ENCODE peak calls at places on chromosomes 11 and 22, in six cellular contexts. K is PC-3, R is hepatocyte, N is fibroblast of lung, Z is GM23248, P is mammary epithelial cell. M is an unnamed sample.

GRCh38 chr11:104609297-104609696 is 289.0 kb downstream of the CASP12 start:
- DNase-seq in K (peak), R (peak), N (peak), Z (peak), P (peak), M (no peak)

GRCh38 chr11:9772218-9772617 is 108.3 kb downstream of the SWAP70 start:
- DNase-seq in K (no peak), R (no peak), N (no peak), Z (no peak), P (no peak), M (no peak)

GRCh38 chr11:124179311-124179710 is 3.8 kb upstream of the OR10D3 start:
- DNase-seq in K (no peak), R (no peak), N (peak), Z (no peak), P (no peak), M (no peak)

GRCh38 chr22:46931881-46932280 is 169.4 kb downstream of the TBC1D22A start:
- DNase-seq in K (peak), R (no peak), N (no peak), Z (no peak), P (peak), M (no peak)

GRCh38 chr11:58075781-58076180 is 45.0 kb downstream of the OR6Q1 start:
- DNase-seq in K (peak), R (no peak), N (peak), Z (peak), P (peak), M (no peak)

GRCh38 chr11:67410369-67410831 is 5.1 kb upstream of the CARNS1 start:
- DNase-seq in K (no peak), R (no peak), N (no peak), Z (no peak), P (no peak), M (no peak)

GRCh38 chr11:67277231-67277961 is 11.1 kb downstream of the GRK2 start:
- DNase-seq in K (no peak), R (no peak), N (peak), Z (peak), P (peak), M (no peak)

GRCh38 chr22:31284756-31285155 is 7.5 kb downstream of the PIK3IP1 start:
- DNase-seq in K (no peak), R (no peak), N (no peak), Z (no peak), P (no peak), M (no peak)

GRCh38 chr11:130181295-130182272 is 22.0 kb downstream of the ST14 start:
- DNase-seq in K (peak), R (peak), N (peak), Z (peak), P (peak), M (peak)

GRCh38 chr11:106717222-106717621 is 301.1 kb downstream of the GUCY1A2 start:
- DNase-seq in K (peak), R (no peak), N (no peak), Z (no peak), P (no peak), M (no peak)

GRCh38 chr11:122180435-122180834 is 64.4 kb upstream of the BLID start:
- DNase-seq in K (peak), R (peak), N (peak), Z (peak), P (peak), M (peak)

GRCh38 chr22:32024791-32025190 is 18.3 kb upstream of the SLC5A1 start:
- DNase-seq in K (peak), R (peak), N (no peak), Z (peak), P (peak), M (no peak)

GRCh38 chr11:60831143-60831500 is 10.8 kb upstream of the CCDC86 start:
- DNase-seq in K (peak), R (peak), N (peak), Z (peak), P (peak), M (peak)

GRCh38 chr11:73465019-73465675 is 88.9 kb downstream of the RELT start:
- DNase-seq in K (no peak), R (no peak), N (no peak), Z (peak), P (no peak), M (no peak)

GRCh38 chr11:84514436-84514835 is 1112.7 kb downstream of the DLG2 start:
- DNase-seq in K (no peak), R (no peak), N (no peak), Z (no peak), P (no peak), M (no peak)

GRCh38 chr11:30760341-30760740 is 174.2 kb upstream of the MPPED2 start:
- DNase-seq in K (no peak), R (no peak), N (no peak), Z (no peak), P (no peak), M (no peak)

GRCh38 chr11:64610596-64610995 is 19.6 kb downstream of the SLC22A12 start:
- DNase-seq in K (no peak), R (no peak), N (no peak), Z (no peak), P (no peak), M (no peak)

GRCh38 chr22:19038728-19039447 is 83.3 kb downstream of the DGCR2 start:
- DNase-seq in K (no peak), R (no peak), N (no peak), Z (no peak), P (no peak), M (no peak)

GRCh38 chr11:77002776-77003175 is 31.4 kb upstream of the B3GNT6 start:
- DNase-seq in K (no peak), R (no peak), N (no peak), Z (no peak), P (no peak), M (no peak)

GRCh38 chr11:119683783-119684182 is 45.2 kb downstream of the NECTIN1 start:
- DNase-seq in K (peak), R (peak), N (no peak), Z (no peak), P (peak), M (peak)

GRCh38 chr11:13008625-13009475 is at the start of gene RASSF10:
- DNase-seq in K (no peak), R (peak), N (no peak), Z (peak), P (peak), M (peak)

GRCh38 chr11:22163394-22163797 is 29.5 kb upstream of the ANO5 start:
- DNase-seq in K (no peak), R (no peak), N (no peak), Z (peak), P (peak), M (no peak)

GRCh38 chr11:7689239-7689638 is 15.9 kb upstream of the CYB5R2 start:
- DNase-seq in K (no peak), R (no peak), N (no peak), Z (no peak), P (peak), M (no peak)

GRCh38 chr11:69049490-69049867 is 747 bp downstream of the TPCN2 start:
- DNase-seq in K (no peak), R (no peak), N (no peak), Z (no peak), P (no peak), M (no peak)

GRCh38 chr11:32792948-32793475 is 1.4 kb downstream of the CCDC73 start:
- DNase-seq in K (peak), R (peak), N (peak), Z (peak), P (peak), M (no peak)

GRCh38 chr11:13135385-13136271 is 126.5 kb downstream of the RASSF10 start:
- DNase-seq in K (no peak), R (no peak), N (peak), Z (peak), P (peak), M (peak)

GRCh38 chr11:32469791-32470190 is 34.5 kb upstream of the WT1 start:
- DNase-seq in K (no peak), R (no peak), N (no peak), Z (no peak), P (no peak), M (peak)

GRCh38 chr22:37312549-37313183 is 30.4 kb downstream of the CYTH4 start:
- DNase-seq in K (no peak), R (no peak), N (no peak), Z (no peak), P (no peak), M (no peak)

GRCh38 chr11:298406-299065 is 790 bp downstream of the IFITM5 start:
- DNase-seq in K (no peak), R (no peak), N (no peak), Z (no peak), P (no peak), M (no peak)

GRCh38 chr11:74085542-74085892 is 76.6 kb upstream of the UCP3 start:
- DNase-seq in K (peak), R (no peak), N (no peak), Z (peak), P (no peak), M (no peak)

GRCh38 chr11:44306469-44307244 is 3.3 kb downstream of the ALX4 start:
- DNase-seq in K (no peak), R (no peak), N (no peak), Z (no peak), P (no peak), M (no peak)

GRCh38 chr11:44305149-44305642 is 4.7 kb downstream of the ALX4 start:
- DNase-seq in K (no peak), R (no peak), N (peak), Z (no peak), P (no peak), M (no peak)

GRCh38 chr11:44305643-44306468 is 4.1 kb downstream of the ALX4 start:
- DNase-seq in K (no peak), R (peak), N (no peak), Z (no peak), P (no peak), M (no peak)

GRCh38 chr11:44303401-44303938 is 6.5 kb downstream of the ALX4 start:
- DNase-seq in K (no peak), R (no peak), N (no peak), Z (no peak), P (no peak), M (no peak)

GRCh38 chr11:44304091-44305084 is 5.6 kb downstream of the ALX4 start:
- DNase-seq in K (no peak), R (no peak), N (no peak), Z (peak), P (no peak), M (no peak)
- TF ChIP-seq EZH2 in K (no peak), R (peak), N (peak), Z (no peak), P (peak), M (no peak)

DNA sequence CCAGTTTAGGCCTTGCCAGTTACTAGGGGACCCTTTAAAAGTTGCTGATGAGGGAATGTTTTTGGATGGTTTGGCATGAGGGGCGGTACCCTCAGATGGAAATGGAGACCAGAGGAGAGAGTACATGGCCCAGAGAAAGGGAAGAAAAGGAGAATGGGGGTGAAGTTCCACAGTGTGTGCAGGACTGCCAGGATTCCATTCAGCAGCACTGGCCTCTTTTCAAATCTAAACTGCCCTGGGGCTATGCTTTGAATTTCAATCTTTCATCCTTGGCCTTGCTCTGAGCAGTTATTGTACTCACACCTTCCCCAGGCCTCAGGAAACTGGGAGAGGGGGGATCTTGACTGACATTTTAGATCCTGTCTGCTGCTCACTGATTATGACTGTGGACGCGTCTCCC is 3.0 kb downstream of the SLC3A2 start:
- DNase-seq in K (no peak), R (no peak), N (no peak), Z (peak), P (no peak), M (no peak)
- H3K4me3 ChIP-seq in K (peak), R (peak), N (peak), Z (peak), P (peak), M (peak)

GRCh38 chr11:43944761-43945311 is 2.4 kb downstream of the C11orf96 start:
- DNase-seq in K (peak), R (peak), N (no peak), Z (peak), P (peak), M (peak)

GRCh38 chr11:43943357-43943930 is 1.0 kb downstream of the C11orf96 start:
- DNase-seq in K (peak), R (no peak), N (no peak), Z (peak), P (no peak), M (no peak)

GRCh38 chr11:43941257-43941879 is 1.1 kb upstream of the C11orf96 start:
- DNase-seq in K (no peak), R (no peak), N (peak), Z (peak), P (no peak), M (no peak)

GRCh38 chr11:43942651-43943356 is 367 bp downstream of the C11orf96 start:
- DNase-seq in K (peak), R (peak), N (peak), Z (peak), P (no peak), M (no peak)

GRCh38 chr11:43943931-43944751 is 1.7 kb downstream of the C11orf96 start:
- DNase-seq in K (peak), R (no peak), N (no peak), Z (peak), P (peak), M (no peak)
- TF ChIP-seq EZH2 in K (no peak), R (peak), N (peak), Z (peak), P (no peak), M (peak)

DNA sequence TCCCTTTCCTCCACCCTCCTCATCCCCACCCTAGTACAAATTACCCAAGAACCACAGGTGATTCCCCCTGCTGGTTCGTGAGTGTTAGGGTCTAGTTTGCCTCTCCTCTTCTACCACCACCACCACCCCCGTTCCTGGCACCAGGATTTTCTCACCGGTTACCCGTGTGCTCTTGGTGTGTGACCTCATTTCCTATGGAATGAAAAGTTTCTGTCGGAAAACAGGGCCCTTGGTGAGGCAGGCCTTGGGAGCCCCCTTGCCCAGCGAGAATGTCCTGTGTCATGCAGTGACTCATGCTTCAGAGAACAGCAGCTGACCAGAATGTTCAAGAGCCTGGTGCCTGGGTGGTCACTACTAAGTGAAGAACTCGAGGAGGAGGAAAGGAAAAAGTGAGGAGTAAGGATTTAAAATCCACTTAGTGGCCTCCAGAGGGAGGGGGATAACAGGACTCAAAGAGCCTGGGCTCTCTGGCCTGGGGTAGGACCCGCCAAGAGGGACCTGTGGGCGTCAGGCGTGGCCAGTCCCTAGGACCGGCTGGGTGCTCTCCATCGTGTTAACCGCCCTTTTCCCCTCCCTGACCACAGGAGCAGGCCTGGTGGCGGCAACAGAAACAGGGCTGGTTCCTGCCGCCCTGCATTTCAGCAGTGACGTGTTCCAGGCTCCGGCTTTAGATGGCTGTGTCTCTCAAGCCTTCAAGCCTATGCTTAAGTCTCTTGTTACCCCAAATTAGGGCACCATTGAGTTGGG is 30.2 kb downstream of the C22orf31 start:
- DNase-seq in K (peak), R (peak), N (peak), Z (peak), P (peak), M (peak)
- H3K4me3 ChIP-seq in K (peak), R (no peak), N (peak), Z (peak), P (peak), M (peak)